ENCODE peak calls at places on chromosome 14, in ten cellular contexts. P, N, F, C, K, E, U, R, Z and J are unnamed samples.

GRCh38 chr14:75880512-75880911 is 101.3 kb downstream of the TGFB3 start:
- DNase-seq in P (no peak), N (no peak), F (no peak), C (no peak), K (no peak), E (no peak), U (no peak), R (no peak), Z (no peak), J (no peak)

GRCh38 chr14:100391182-100391581 is 68.0 kb downstream of the SLC25A47 start:
- DNase-seq in P (no peak), N (no peak), F (no peak), C (no peak), K (no peak), E (no peak), U (no peak), R (no peak), Z (no peak), J (no peak)

GRCh38 chr14:28946267-28946666 is 179.7 kb downstream of the FOXG1 start:
- DNase-seq in P (no peak), N (no peak), F (no peak), C (no peak), K (no peak), E (no peak), U (no peak), R (no peak), Z (no peak), J (no peak)

GRCh38 chr14:33848706-33849454 is 102.0 kb downstream of the EGLN3 start:
- DNase-seq in P (peak), N (peak), F (peak), C (peak), K (no peak), E (no peak), U (no peak), R (peak), Z (peak), J (peak)

GRCh38 chr14:62722406-62722805 is 322.9 kb downstream of the KCNH5 start:
- DNase-seq in P (no peak), N (no peak), F (no peak), C (no peak), K (no peak), E (no peak), U (no peak), R (no peak), Z (no peak), J (peak)

GRCh38 chr14:105058521-105059034 is 6.7 kb downstream of the GPR132 start:
- DNase-seq in P (no peak), N (no peak), F (no peak), C (no peak), K (peak), E (no peak), U (no peak), R (no peak), Z (no peak), J (no peak)

GRCh38 chr14:52860910-52861309 is 69.5 kb upstream of the GNPNAT1 start:
- DNase-seq in P (no peak), N (no peak), F (no peak), C (no peak), K (no peak), E (no peak), U (no peak), R (no peak), Z (no peak), J (no peak)

GRCh38 chr14:35826218-35826951 is at the start of gene BRMS1L:
- DNase-seq in P (peak), N (peak), F (peak), C (peak), K (peak), E (peak), U (peak), R (peak), Z (peak), J (peak)

GRCh38 chr14:40899435-40899834 is 707.2 kb upstream of the LRFN5 start:
- DNase-seq in P (no peak), N (no peak), F (no peak), C (no peak), K (no peak), E (no peak), U (no peak), R (no peak), Z (no peak), J (no peak)

GRCh38 chr14:67510836-67511235 is 22.3 kb upstream of the PLEKHH1 start:
- DNase-seq in P (no peak), N (no peak), F (peak), C (no peak), K (no peak), E (no peak), U (no peak), R (no peak), Z (no peak), J (no peak)

GRCh38 chr14:76955575-76956252 is 72.8 kb downstream of the IRF2BPL start:
- DNase-seq in P (peak), N (peak), F (peak), C (peak), K (no peak), E (peak), U (peak), R (peak), Z (no peak), J (peak)

GRCh38 chr14:41718477-41719166 is 111.9 kb downstream of the LRFN5 start:
- DNase-seq in P (no peak), N (no peak), F (no peak), C (no peak), K (no peak), E (no peak), U (no peak), R (no peak), Z (no peak), J (peak)

GRCh38 chr14:92223027-92223426 is 99.9 kb upstream of the SLC24A4 start:
- DNase-seq in P (no peak), N (no peak), F (no peak), C (no peak), K (no peak), E (no peak), U (no peak), R (no peak), Z (no peak), J (no peak)

GRCh38 chr14:60161176-60162107 is 3.8 kb downstream of the DHRS7 start:
- DNase-seq in P (no peak), N (no peak), F (peak), C (no peak), K (no peak), E (peak), U (peak), R (peak), Z (peak), J (peak)

GRCh38 chr14:71551291-71551955 is 380.8 kb upstream of the RGS6 start:
- DNase-seq in P (no peak), N (peak), F (no peak), C (no peak), K (no peak), E (no peak), U (no peak), R (no peak), Z (peak), J (peak)

GRCh38 chr14:94654071-94654974 is 42.1 kb downstream of the SERPINA3 start:
- DNase-seq in P (no peak), N (no peak), F (peak), C (no peak), K (no peak), E (no peak), U (peak), R (peak), Z (no peak), J (no peak)

GRCh38 chr14:99463974-99464373 is 16.7 kb downstream of the SETD3 start:
- DNase-seq in P (no peak), N (no peak), F (no peak), C (no peak), K (no peak), E (no peak), U (no peak), R (no peak), Z (no peak), J (no peak)

GRCh38 chr14:81673930-81674329 is 140.3 kb upstream of the SEL1L start:
- DNase-seq in P (no peak), N (no peak), F (no peak), C (no peak), K (no peak), E (no peak), U (no peak), R (no peak), Z (no peak), J (no peak)

GRCh38 chr14:71365305-71365865 is 458.1 kb downstream of the PCNX1 start:
- DNase-seq in P (no peak), N (peak), F (no peak), C (no peak), K (no peak), E (no peak), U (no peak), R (no peak), Z (peak), J (no peak)

GRCh38 chr14:31941487-31941886 is 135.6 kb upstream of the ARHGAP5 start:
- DNase-seq in P (no peak), N (no peak), F (no peak), C (no peak), K (no peak), E (no peak), U (no peak), R (no peak), Z (no peak), J (no peak)

GRCh38 chr14:23407516-23408306 is at the start of gene MYH6:
- DNase-seq in P (no peak), N (no peak), F (no peak), C (no peak), K (peak), E (no peak), U (no peak), R (no peak), Z (no peak), J (no peak)

GRCh38 chr14:101705733-101706508 is 55.6 kb upstream of the PPP2R5C start:
- DNase-seq in P (peak), N (peak), F (peak), C (no peak), K (peak), E (peak), U (no peak), R (no peak), Z (peak), J (peak)

GRCh38 chr14:74508844-74509428 is 15.4 kb downstream of the ISCA2 start:
- DNase-seq in P (no peak), N (no peak), F (no peak), C (no peak), K (peak), E (peak), U (no peak), R (peak), Z (no peak), J (no peak)

GRCh38 chr14:70585221-70585620 is 15.2 kb downstream of the MED6 start:
- DNase-seq in P (no peak), N (no peak), F (no peak), C (peak), K (no peak), E (no peak), U (no peak), R (no peak), Z (peak), J (peak)

GRCh38 chr14:58848365-58848764 is 210.6 kb downstream of the DACT1 start:
- DNase-seq in P (no peak), N (no peak), F (no peak), C (no peak), K (no peak), E (no peak), U (no peak), R (no peak), Z (no peak), J (no peak)

GRCh38 chr14:67853207-67853606 is 33.6 kb downstream of the RAD51B start:
- DNase-seq in P (no peak), N (no peak), F (no peak), C (no peak), K (no peak), E (no peak), U (no peak), R (no peak), Z (no peak), J (no peak)

GRCh38 chr14:43900173-43900655 is 606.9 kb downstream of the FSCB start:
- DNase-seq in P (no peak), N (no peak), F (no peak), C (peak), K (no peak), E (no peak), U (no peak), R (no peak), Z (no peak), J (no peak)

GRCh38 chr14:49959822-49960408 is 67.0 kb downstream of the ARF6 start:
- DNase-seq in P (no peak), N (no peak), F (no peak), C (no peak), K (no peak), E (no peak), U (no peak), R (no peak), Z (no peak), J (peak)

GRCh38 chr14:57692671-57693070 is 173.2 kb downstream of the SLC35F4 start:
- DNase-seq in P (no peak), N (peak), F (no peak), C (peak), K (no peak), E (no peak), U (no peak), R (no peak), Z (peak), J (peak)
- TF ChIP-seq CTCF in P (no peak), N (peak), F (peak), C (peak), K (peak), E (peak), U (peak), R (peak), Z (peak), J (peak)

GRCh38 chr14:54785111-54785777 is 117.4 kb downstream of the GCH1 start:
- DNase-seq in P (no peak), N (no peak), F (peak), C (no peak), K (no peak), E (peak), U (no peak), R (peak), Z (no peak), J (no peak)
- H3K4me3 ChIP-seq in P (no peak), N (no peak), F (no peak), C (no peak), K (no peak), E (no peak), U (peak), R (no peak), Z (no peak), J (no peak)

DNA sequence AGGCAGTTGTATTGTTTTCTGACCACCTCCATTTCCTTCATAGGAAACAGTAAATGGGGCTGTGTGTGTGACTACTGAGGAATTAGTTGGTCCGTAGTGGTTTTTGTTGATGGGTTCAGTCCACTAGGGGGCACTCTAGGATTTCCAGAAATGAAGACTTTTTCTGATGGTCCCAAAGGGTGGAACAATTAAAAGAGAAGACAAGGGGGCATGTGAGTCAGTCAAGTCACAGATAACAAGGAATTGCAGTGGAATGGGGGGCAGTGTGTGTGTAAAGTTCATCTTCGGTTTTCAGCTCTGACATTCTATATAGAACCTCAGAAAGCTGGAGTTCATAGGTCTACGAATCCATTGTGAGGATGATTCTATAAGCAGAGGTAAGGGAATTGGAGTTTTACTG is 186.6 kb upstream of the OR4E1 start:
- DNase-seq in P (no peak), N (no peak), F (no peak), C (peak), K (no peak), E (no peak), U (no peak), R (no peak), Z (no peak), J (peak)
- TF ChIP-seq CTCF in P (no peak), N (peak), F (no peak), C (peak), K (peak), E (no peak), U (peak), R (no peak), Z (peak), J (peak)

GRCh38 chr14:21382886-21383847 is 652 bp downstream of the SUPT16H start:
- DNase-seq in P (peak), N (peak), F (peak), C (peak), K (peak), E (peak), U (no peak), R (peak), Z (peak), J (peak)
- H3K4me3 ChIP-seq in P (peak), N (peak), F (peak), C (peak), K (peak), E (peak), U (peak), R (peak), Z (peak), J (peak)